ENCODE peak calls at places on chromosomes 5 and 9, in five cellular contexts. B is GM12891, L is K562, G is H1, W is HepG2. E is an unnamed sample.

GRCh38 chr5:93593476-93594060 is 10.5 kb downstream of the NR2F1 start:
- DNase-seq in B (no peak), L (no peak), G (no peak), W (no peak), E (no peak)

GRCh38 chr5:55497712-55498111 is 37.1 kb downstream of the PLPP1 start:
- DNase-seq in B (no peak), L (no peak), G (no peak), W (no peak), E (no peak)

GRCh38 chr9:98851730-98852462 is 44.4 kb downstream of the GALNT12 start:
- DNase-seq in B (no peak), L (peak; percentile 61), G (no peak), W (no peak), E (no peak)

GRCh38 chr5:142800776-142801494 is 30.8 kb downstream of the ARHGAP26 start:
- DNase-seq in B (no peak), L (no peak), G (no peak), W (no peak), E (no peak)

GRCh38 chr5:72503888-72504491 is 3.2 kb downstream of the ZNF366 start:
- DNase-seq in B (no peak), L (peak; percentile 57), G (no peak), W (no peak), E (no peak)

GRCh38 chr9:93555370-93555769 is 21.0 kb upstream of the PHF2 start:
- DNase-seq in B (no peak), L (no peak), G (no peak), W (no peak), E (no peak)

GRCh38 chr5:14250094-14250777 is 107.1 kb downstream of the TRIO start:
- DNase-seq in B (no peak), L (peak; percentile 63), G (no peak), W (peak; percentile 19), E (no peak)

GRCh38 chr9:21097817-21098216 is 20.1 kb upstream of the IFNB1 start:
- DNase-seq in B (no peak), L (no peak), G (no peak), W (no peak), E (no peak)

GRCh38 chr5:96726802-96727201 is 64.6 kb downstream of the CAST start:
- DNase-seq in B (no peak), L (no peak), G (no peak), W (no peak), E (no peak)

GRCh38 chr5:7759257-7759871 is 91.6 kb downstream of the CFAP90 start:
- DNase-seq in B (no peak), L (no peak), G (no peak), W (no peak), E (no peak)

GRCh38 chr9:127805620-127806019 is 2.9 kb downstream of the FPGS start:
- DNase-seq in B (no peak), L (peak; percentile 38), G (peak; percentile 87), W (peak; percentile 51), E (no peak)

GRCh38 chr5:175746851-175747250 is 89.0 kb downstream of the HRH2 start:
- DNase-seq in B (no peak), L (peak; percentile 24), G (no peak), W (no peak), E (no peak)

GRCh38 chr9:78559449-78559885 is 262.5 kb downstream of the PSAT1 start:
- DNase-seq in B (no peak), L (no peak), G (no peak), W (no peak), E (no peak)

GRCh38 chr5:149635394-149635793 is 54.1 kb downstream of the ARHGEF37 start:
- DNase-seq in B (no peak), L (no peak), G (no peak), W (no peak), E (no peak)

GRCh38 chr5:77629553-77630245 is 8.8 kb downstream of the OTP start:
- DNase-seq in B (no peak), L (no peak), G (peak; percentile 81), W (no peak), E (no peak)

GRCh38 chr5:169161022-169161680 is 139.8 kb downstream of the SLIT3 start:
- DNase-seq in B (no peak), L (no peak), G (no peak), W (no peak), E (no peak)

GRCh38 chr9:126756876-126757415 is 47.9 kb upstream of the ZBTB43 start:
- DNase-seq in B (no peak), L (no peak), G (no peak), W (no peak), E (no peak)

GRCh38 chr9:24698864-24699518 is 153.3 kb upstream of the IZUMO3 start:
- DNase-seq in B (no peak), L (no peak), G (no peak), W (no peak), E (no peak)

GRCh38 chr5:83474170-83474796 is 2.7 kb downstream of the VCAN start:
- DNase-seq in B (peak; percentile 41), L (peak; percentile 73), G (peak; percentile 89), W (peak; percentile 30), E (peak; percentile 48)

GRCh38 chr5:54795284-54795683 is 190.1 kb downstream of the ESM1 start:
- DNase-seq in B (no peak), L (no peak), G (no peak), W (no peak), E (no peak)

GRCh38 chr9:116860509-116861120 is 173.5 kb downstream of the TRIM32 start:
- DNase-seq in B (peak; percentile 33), L (peak; percentile 64), G (peak; percentile 88), W (peak; percentile 49), E (peak; percentile 19)

GRCh38 chr9:35500130-35500748 is 10.3 kb downstream of the RUSC2 start:
- DNase-seq in B (no peak), L (no peak), G (no peak), W (no peak), E (no peak)

GRCh38 chr9:105257767-105258166 is 13.3 kb downstream of the SLC44A1 start:
- DNase-seq in B (no peak), L (no peak), G (no peak), W (no peak), E (no peak)

GRCh38 chr9:129282308-129283211 is 104.5 kb upstream of the IER5L start:
- DNase-seq in B (no peak), L (no peak), G (peak; percentile 57), W (peak; percentile 41), E (no peak)

GRCh38 chr5:11047051-11047450 is 286.0 kb upstream of the DAP start:
- DNase-seq in B (no peak), L (no peak), G (no peak), W (no peak), E (no peak)
- TF ChIP-seq TAF1 in B (no peak), L (no peak), G (no peak), W (no peak), E (no peak)

DNA sequence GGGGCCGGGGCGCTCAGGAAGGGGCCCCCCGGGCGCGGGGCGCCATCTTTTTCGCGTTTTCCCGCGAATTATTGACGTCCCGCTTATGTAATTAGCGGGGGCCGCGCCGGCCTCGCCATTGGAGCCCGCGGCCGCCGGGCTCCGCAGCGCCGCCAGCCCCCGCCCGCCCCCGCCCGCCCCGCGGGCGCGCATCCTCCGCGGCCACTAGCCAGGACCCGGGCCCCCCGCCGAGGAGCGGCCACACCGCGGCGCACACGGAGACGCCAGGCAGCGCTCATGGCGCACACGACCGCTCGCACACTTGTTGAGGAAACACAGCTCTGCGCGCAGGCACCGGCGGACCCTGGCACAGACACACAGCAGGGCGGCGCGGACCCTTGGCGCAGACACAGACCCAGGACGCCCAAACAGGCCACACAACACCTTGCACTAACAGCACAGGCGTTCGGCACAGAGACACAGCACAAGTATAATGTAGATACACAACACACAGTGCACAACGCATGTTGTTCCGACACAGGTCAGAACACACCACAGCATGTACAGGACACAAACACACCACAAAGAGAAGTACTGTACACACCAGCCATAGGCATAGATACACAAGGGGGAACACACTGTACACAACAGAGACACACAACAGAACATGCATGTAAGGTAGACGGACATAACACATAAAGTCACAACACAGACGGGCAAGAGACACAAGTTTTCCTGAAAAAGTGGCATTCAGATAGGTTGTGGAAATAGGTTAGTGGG is 467 bp upstream of the PHF19 start:
- DNase-seq in B (peak; percentile 72), L (peak; percentile 100), G (peak; percentile 69), W (peak; percentile 54), E (peak; percentile 78)
- TF ChIP-seq POLR2A in B (peak; percentile 62), L (no peak), G (no peak), W (peak; percentile 14), E (peak; percentile 79)

DNA sequence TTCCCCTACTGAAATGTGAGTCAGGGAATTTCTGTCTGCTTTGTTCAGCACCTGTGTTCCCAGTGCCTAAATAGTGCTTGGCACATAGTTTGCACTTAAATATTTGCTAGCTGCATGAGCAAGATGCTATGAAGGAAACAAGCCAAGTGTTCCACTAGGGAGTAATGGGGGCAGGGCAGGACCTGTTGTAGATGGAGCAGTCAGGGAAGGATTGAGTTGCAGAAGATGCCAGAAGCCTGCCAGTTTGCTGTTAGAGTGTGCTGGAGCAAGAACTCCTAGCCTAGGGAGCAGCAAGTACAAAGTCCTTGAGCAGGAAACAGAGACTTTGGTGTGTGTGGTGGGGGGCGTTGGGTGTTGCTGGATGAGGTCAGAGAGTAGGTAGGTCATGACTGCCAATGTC is 87.5 kb downstream of the DAB2IP start:
- DNase-seq in B (no peak), L (no peak), G (no peak), W (peak; percentile 62), E (no peak)
- TF ChIP-seq POLR2AphosphoS5 in B (no peak), L (no peak), G (no peak), W (no peak), E (no peak)

DNA sequence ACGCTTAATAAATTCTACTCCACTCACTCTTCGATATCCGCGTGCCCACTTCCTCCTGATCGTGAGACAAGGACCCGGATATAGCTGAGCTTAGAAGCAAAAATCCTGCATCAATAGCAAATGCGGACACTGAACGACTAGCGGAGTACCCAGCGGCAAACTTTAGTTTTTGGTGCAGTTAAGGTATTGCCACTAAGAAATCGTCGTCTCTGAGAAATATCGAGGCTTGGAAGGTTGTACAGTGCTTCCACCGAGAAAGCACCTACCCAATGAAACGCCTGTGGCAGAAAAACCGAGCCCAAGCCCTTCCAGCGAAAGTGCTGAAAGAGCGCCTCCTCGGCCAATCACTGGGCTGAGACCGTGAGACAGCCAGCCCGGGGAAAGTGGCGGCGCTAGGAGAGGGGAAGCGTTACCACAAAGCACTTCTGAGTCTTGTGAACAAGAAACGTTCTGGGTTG is 32.2 kb downstream of the ANXA2R start:
- DNase-seq in B (peak; percentile 37), L (peak; percentile 86), G (peak; percentile 68), W (peak; percentile 50), E (no peak)
- TF ChIP-seq TAF1 in B (peak; percentile 71), L (peak; percentile 50), G (no peak), W (peak; percentile 18), E (peak; percentile 34)

GRCh38 chr5:39713224-39713911 is 288.6 kb upstream of the DAB2 start:
- DNase-seq in B (no peak), L (no peak), G (no peak), W (no peak), E (no peak)

GRCh38 chr5:39712316-39713223 is 287.8 kb upstream of the DAB2 start:
- DNase-seq in B (no peak), L (no peak), G (no peak), W (no peak), E (no peak)

GRCh38 chr5:39714036-39714698 is 289.4 kb upstream of the DAB2 start:
- DNase-seq in B (no peak), L (peak; percentile 40), G (no peak), W (peak; percentile 41), E (no peak)

GRCh38 chr5:39709032-39709431 is 284.3 kb upstream of the DAB2 start:
- DNase-seq in B (no peak), L (no peak), G (no peak), W (no peak), E (no peak)
- TF ChIP-seq POLR2A in B (no peak), L (no peak), G (no peak), W (no peak), E (no peak)

E was measured in GM12892.